ENCODE peak calls at places on chromosomes 3 and 15, in five cellular contexts. One of them, this sample, is unnamed.

GRCh38 chr3:121411554-121411953 is 134.2 kb downstream of the POLQ start:
- DNase-seq in A549: no peak
- DNase-seq in tibial artery: no peak
- DNase-seq in transverse colon: no peak
- DNase-seq in esophagus muscularis mucosa: no peak
- DNase-seq in this sample: no peak

GRCh38 chr3:114775395-114775794 is 371.7 kb downstream of the ZBTB20 start:
- DNase-seq in transverse colon: no peak
- DNase-seq in tibial artery: no peak
- DNase-seq in A549: no peak
- DNase-seq in esophagus muscularis mucosa: no peak
- DNase-seq in this sample: no peak

GRCh38 chr3:52350436-52350835 is 34.3 kb downstream of the DNAH1 start:
- DNase-seq in A549: no peak
- DNase-seq in esophagus muscularis mucosa: no peak
- DNase-seq in transverse colon: no peak
- DNase-seq in tibial artery: no peak
- DNase-seq in this sample: no peak

GRCh38 chr3:41638381-41638780 is 323.5 kb downstream of the ULK4 start:
- DNase-seq in tibial artery: no peak
- DNase-seq in esophagus muscularis mucosa: no peak
- DNase-seq in A549: no peak
- DNase-seq in transverse colon: no peak
- DNase-seq in this sample: no peak

GRCh38 chr3:79326642-79327041 is 441.2 kb downstream of the ROBO1 start:
- DNase-seq in esophagus muscularis mucosa: no peak
- DNase-seq in transverse colon: no peak
- DNase-seq in A549: no peak
- DNase-seq in tibial artery: no peak
- DNase-seq in this sample: no peak

GRCh38 chr3:32392530-32393302 is 1.1 kb downstream of the CMTM7 start:
- DNase-seq in esophagus muscularis mucosa: no peak
- DNase-seq in transverse colon: peak; percentile 42
- DNase-seq in tibial artery: peak; percentile 64
- DNase-seq in A549: peak; percentile 22
- DNase-seq in this sample: peak; percentile 57

GRCh38 chr3:130963444-130963843 is 63.2 kb downstream of the ASTE1 start:
- DNase-seq in tibial artery: no peak
- DNase-seq in esophagus muscularis mucosa: no peak
- DNase-seq in A549: no peak
- DNase-seq in transverse colon: no peak
- DNase-seq in this sample: no peak

GRCh38 chr15:28901587-28901980 is 15.8 kb downstream of the APBA2 start:
- DNase-seq in transverse colon: no peak
- DNase-seq in A549: no peak
- DNase-seq in tibial artery: no peak
- DNase-seq in esophagus muscularis mucosa: no peak
- DNase-seq in this sample: no peak

GRCh38 chr15:69557340-69558137 is 104.9 kb downstream of the RPLP1 start:
- DNase-seq in tibial artery: peak; percentile 44
- DNase-seq in A549: peak; percentile 96
- DNase-seq in esophagus muscularis mucosa: no peak
- DNase-seq in transverse colon: peak; percentile 47
- DNase-seq in this sample: no peak

DNA sequence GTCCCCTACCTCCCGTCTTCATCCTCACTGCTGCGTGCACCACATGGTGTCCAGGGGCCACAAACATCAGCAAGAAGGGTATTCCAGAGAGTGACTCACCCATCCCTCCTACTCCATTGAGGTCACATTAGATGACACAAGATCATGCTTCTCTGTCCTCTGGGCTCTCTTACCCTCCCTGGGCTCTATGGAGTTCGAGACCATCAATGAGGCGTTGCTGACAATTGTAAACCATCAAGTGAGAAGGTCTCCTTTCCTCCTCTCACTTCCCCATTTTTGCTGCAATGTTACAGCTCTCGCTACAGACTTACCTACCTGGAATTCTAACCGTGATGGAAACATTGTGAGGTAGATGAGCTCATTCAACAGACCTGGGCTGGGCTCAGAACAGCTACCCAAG is 51.7 kb downstream of the HMCES start:
- DNase-seq in A549: no peak
- DNase-seq in esophagus muscularis mucosa: no peak
- DNase-seq in transverse colon: no peak
- DNase-seq in tibial artery: no peak
- DNase-seq in this sample: no peak
- H3K4me1 ChIP-seq in A549: no peaks in the 10 kb centered on the region
- H3K4me1 ChIP-seq in esophagus muscularis mucosa: no peaks in the 10 kb centered on the region
- H3K4me1 ChIP-seq in transverse colon: no peaks in the 10 kb centered on the region
- H3K4me1 ChIP-seq in tibial artery: no peaks in the 10 kb centered on the region
- H3K4me1 ChIP-seq in this sample: no peaks in the 10 kb centered on the region

DNA sequence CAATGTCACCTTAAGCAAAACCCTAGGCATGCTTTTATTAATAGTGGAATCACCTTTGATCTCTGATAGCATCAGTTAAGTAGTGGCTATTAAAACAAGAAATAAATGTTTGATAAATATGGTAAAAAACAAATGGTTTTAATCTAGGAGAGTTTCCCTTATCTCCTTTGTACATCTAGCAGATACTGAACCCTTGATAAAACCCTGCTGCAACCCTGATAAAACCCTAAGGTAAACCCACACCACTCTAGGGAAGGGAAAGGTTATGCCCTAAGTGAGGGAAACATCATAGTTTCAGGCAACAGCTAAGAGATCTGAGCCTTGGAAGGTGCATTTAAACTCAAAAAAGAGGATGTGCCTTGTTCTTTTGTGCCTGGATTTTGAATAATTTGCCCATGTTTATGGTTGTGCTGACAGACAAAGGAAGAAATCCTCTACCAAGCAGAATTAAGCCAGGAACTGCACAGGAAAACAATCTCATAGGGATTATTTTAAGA is 309.7 kb downstream of the FGF12 start:
- DNase-seq in transverse colon: no peak
- DNase-seq in tibial artery: no peak
- DNase-seq in A549: no peak
- DNase-seq in esophagus muscularis mucosa: no peak
- DNase-seq in this sample: no peak
- H3K4me1 ChIP-seq in transverse colon: no peaks in the 10 kb centered on the region
- H3K4me1 ChIP-seq in tibial artery: no peaks in the 10 kb centered on the region
- H3K4me1 ChIP-seq in A549: peaks cover 17% of the 10 kb centered on the region
- H3K4me1 ChIP-seq in esophagus muscularis mucosa: peaks cover 10% of the 10 kb centered on the region
- H3K4me1 ChIP-seq in this sample: no peaks in the 10 kb centered on the region

GRCh38 chr15:39794970-39795369 is 12.3 kb upstream of the FSIP1 start:
- DNase-seq in esophagus muscularis mucosa: no peak
- DNase-seq in A549: no peak
- DNase-seq in transverse colon: no peak
- DNase-seq in tibial artery: no peak
- DNase-seq in this sample: no peak

GRCh38 chr15:39792954-39793353 is 10.3 kb upstream of the FSIP1 start:
- DNase-seq in A549: no peak
- DNase-seq in esophagus muscularis mucosa: no peak
- DNase-seq in tibial artery: no peak
- DNase-seq in transverse colon: no peak
- DNase-seq in this sample: no peak

GRCh38 chr15:39793923-39794322 is 11.3 kb upstream of the FSIP1 start:
- DNase-seq in tibial artery: no peak
- DNase-seq in A549: no peak
- DNase-seq in esophagus muscularis mucosa: no peak
- DNase-seq in transverse colon: no peak
- DNase-seq in this sample: no peak

GRCh38 chr15:39789736-39790135 is 7.1 kb upstream of the FSIP1 start:
- DNase-seq in A549: no peak
- DNase-seq in tibial artery: no peak
- DNase-seq in transverse colon: no peak
- DNase-seq in esophagus muscularis mucosa: no peak
- DNase-seq in this sample: no peak

DNA sequence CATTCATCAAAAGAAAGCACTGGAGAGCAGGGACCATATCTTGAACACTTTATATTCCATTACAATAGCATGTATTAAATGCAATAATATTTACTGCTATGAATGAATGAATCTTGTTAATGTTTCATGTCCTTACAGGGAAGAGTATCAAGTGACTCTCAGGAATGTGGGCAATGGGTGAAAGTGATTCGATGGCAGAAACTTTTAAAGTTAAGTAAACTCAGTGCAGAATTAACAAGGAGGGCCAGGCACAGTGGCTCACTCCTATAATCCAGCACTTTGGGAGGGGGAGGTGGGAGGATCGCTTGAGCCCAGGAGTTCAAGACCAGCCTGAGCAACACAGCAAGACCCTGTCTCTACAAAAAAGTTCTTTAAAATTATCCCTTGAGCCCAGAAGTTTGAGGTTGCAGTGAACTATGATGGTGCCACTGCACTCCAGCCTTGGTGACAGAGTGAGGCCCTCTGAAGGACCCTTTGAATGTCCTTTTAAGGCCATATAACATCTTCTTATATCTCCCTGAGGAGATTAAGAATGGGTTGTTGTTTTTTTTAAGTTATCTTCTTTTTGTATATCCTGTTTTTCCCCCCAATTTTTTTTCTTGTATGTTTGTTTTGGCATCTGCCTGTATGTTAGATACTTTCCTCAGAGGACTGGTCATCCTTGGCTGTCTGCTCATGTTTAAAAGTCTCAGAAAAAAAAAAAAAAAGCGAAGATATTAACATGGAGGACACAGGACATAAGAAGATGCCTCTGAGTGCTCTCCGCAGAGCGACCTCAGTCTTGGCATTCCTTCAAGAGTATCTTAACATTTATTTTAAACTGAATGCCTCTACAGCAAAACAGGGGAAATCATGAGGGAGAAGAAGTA is 9.6 kb upstream of the FSIP1 start:
- DNase-seq in A549: no peak
- DNase-seq in transverse colon: no peak
- DNase-seq in tibial artery: no peak
- DNase-seq in esophagus muscularis mucosa: no peak
- DNase-seq in this sample: no peak
- H3K4me1 ChIP-seq in A549: no peaks in the 10 kb centered on the region
- H3K4me1 ChIP-seq in transverse colon: no peaks in the 10 kb centered on the region
- H3K4me1 ChIP-seq in tibial artery: no peaks in the 10 kb centered on the region
- H3K4me1 ChIP-seq in esophagus muscularis mucosa: peaks cover 38% of the 10 kb centered on the region
- H3K4me1 ChIP-seq in this sample: no peaks in the 10 kb centered on the region

DNA sequence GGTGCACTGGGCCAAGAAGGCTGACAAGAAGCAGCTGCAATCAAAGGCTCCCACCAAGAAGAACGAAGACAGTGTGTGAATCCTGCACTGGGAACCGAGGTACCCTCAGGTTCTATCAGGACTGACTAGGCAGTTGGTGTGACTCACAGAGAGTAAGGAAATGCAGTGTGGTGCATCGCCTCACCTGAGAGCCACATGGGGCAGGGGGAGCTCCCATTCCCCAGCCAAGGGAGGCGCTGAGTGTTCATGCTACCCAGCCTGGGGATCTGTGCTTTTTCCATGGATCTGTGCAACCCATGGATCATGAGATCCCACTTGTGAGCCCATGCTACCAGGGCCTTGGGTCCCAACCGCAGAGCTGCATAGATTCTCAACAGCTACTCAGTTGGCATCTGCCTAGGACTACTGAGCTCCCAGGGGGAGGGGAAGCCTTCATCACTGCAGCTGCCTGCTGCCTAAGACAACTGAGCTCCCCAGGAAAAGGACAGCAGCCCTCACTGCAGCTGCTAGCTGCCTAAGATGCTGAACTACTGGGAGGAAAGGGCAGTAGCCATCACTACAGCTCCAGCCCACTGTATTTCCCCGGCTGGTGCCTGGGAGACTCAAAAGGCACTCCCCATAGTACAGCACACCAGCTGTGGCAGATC is 6.9 kb upstream of the PLSCR2 start:
- DNase-seq in A549: no peak
- DNase-seq in transverse colon: no peak
- DNase-seq in tibial artery: no peak
- DNase-seq in esophagus muscularis mucosa: no peak
- DNase-seq in this sample: no peak
- H3K4me1 ChIP-seq in A549: no peaks in the 10 kb centered on the region
- H3K4me1 ChIP-seq in transverse colon: no peaks in the 10 kb centered on the region
- H3K4me1 ChIP-seq in tibial artery: no peaks in the 10 kb centered on the region
- H3K4me1 ChIP-seq in esophagus muscularis mucosa: no peaks in the 10 kb centered on the region
- H3K4me1 ChIP-seq in this sample: no peaks in the 10 kb centered on the region

GRCh38 chr15:49152552-49153337 is 2.7 kb downstream of the COPS2 start:
- DNase-seq in transverse colon: no peak
- DNase-seq in esophagus muscularis mucosa: no peak
- DNase-seq in A549: no peak
- DNase-seq in tibial artery: no peak
- DNase-seq in this sample: no peak

GRCh38 chr15:49154359-49154758 is 1.0 kb downstream of the COPS2 start:
- DNase-seq in esophagus muscularis mucosa: no peak
- DNase-seq in A549: no peak
- DNase-seq in tibial artery: no peak
- DNase-seq in transverse colon: no peak
- DNase-seq in this sample: no peak

GRCh38 chr15:49154799-49155109 is 645 bp downstream of the COPS2 start:
- DNase-seq in transverse colon: no peak
- DNase-seq in esophagus muscularis mucosa: no peak
- DNase-seq in tibial artery: no peak
- DNase-seq in A549: no peak
- DNase-seq in this sample: no peak

GRCh38 chr15:49155834-49156627 is 632 bp upstream of the COPS2 start:
- DNase-seq in transverse colon: peak; percentile 11
- DNase-seq in tibial artery: no peak
- DNase-seq in A549: no peak
- DNase-seq in esophagus muscularis mucosa: no peak
- DNase-seq in this sample: no peak

DNA sequence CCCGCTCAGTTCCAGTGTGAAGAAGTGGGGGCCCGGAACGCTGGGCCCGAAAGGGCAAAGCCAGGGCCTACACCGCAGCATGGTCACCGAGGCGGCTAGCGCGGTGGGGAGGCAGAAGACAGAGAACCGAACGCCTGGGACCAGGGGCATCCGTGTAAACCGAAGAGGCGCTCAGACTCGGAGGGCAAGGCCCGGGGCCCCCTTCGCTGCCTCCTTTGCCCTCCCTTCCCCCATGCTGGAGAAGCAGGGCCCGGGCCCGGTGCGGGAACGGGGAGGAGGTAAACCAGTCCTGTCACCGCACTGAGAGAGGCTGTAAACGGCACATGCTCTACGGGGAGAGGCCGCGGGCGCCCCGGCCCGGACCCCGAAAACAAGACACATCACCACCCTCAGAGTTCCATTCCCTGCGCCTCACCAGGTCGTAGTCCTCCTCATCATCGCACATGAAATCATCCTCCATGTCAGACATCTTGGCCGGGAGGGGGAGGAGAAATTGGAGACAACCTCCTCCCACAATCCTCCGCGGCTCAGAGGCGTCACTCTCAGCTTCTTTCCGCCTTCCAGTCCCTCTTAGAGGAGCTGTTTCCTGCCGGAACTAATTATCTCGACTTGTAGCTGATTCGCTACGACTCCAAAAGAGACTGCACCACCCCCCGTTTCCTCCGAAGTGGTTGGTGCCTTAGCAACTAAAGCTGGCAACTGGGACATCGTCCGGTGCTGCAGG is at the start of gene COPS2:
- DNase-seq in esophagus muscularis mucosa: peak; percentile 98
- DNase-seq in tibial artery: peak; percentile 94
- DNase-seq in A549: peak; percentile 96
- DNase-seq in transverse colon: peak; percentile 96
- DNase-seq in this sample: peak; percentile 95
- H3K4me1 ChIP-seq in esophagus muscularis mucosa: peaks cover 44% of the 10 kb centered on the region
- H3K4me1 ChIP-seq in tibial artery: peaks cover 11% of the 10 kb centered on the region
- H3K4me1 ChIP-seq in A549: peaks cover 18% of the 10 kb centered on the region
- H3K4me1 ChIP-seq in transverse colon: peaks cover 24% of the 10 kb centered on the region
- H3K4me1 ChIP-seq in this sample: no peaks in the 10 kb centered on the region